ENCODE peak calls at places on chromosome 9, in four cellular contexts. P is ELF-1, C is GM23248, Z is cardiac muscle cell. S is an unnamed sample.

GRCh38 chr9:99419099-99419498 is 197.0 kb downstream of the SEC61B start:
- DNase-seq in Z (peak), C (no peak), P (no peak), S (no peak)

GRCh38 chr9:32725066-32725860 is 58.1 kb upstream of the TMEM215 start:
- DNase-seq in P (no peak), Z (peak), C (peak), S (no peak)

GRCh38 chr9:107760469-107761242 is 271.1 kb upstream of the KLF4 start:
- DNase-seq in P (no peak), Z (no peak), C (no peak), S (no peak)

GRCh38 chr9:92189782-92190535 is 74.7 kb upstream of the SPTLC1 start:
- DNase-seq in P (peak), C (no peak), Z (no peak), S (no peak)

GRCh38 chr9:98770717-98771116 is 25.6 kb downstream of the ANKS6 start:
- DNase-seq in P (no peak), Z (no peak), C (no peak), S (no peak)

GRCh38 chr9:114507726-114508125 is 2.5 kb upstream of the WHRN start:
- DNase-seq in Z (peak), P (peak), C (peak), S (peak)

GRCh38 chr9:88949425-88949824 is 41.8 kb upstream of the S1PR3 start:
- DNase-seq in Z (peak), P (peak), C (peak), S (no peak)

GRCh38 chr9:78566948-78567675 is 270.2 kb downstream of the PSAT1 start:
- DNase-seq in C (peak), Z (peak), P (peak), S (peak)

GRCh38 chr9:113463418-113464285 is at the start of gene RGS3:
- DNase-seq in C (no peak), P (peak), Z (no peak), S (no peak)

GRCh38 chr9:120985759-120986353 is 59.3 kb upstream of the TRAF1 start:
- DNase-seq in C (peak), P (peak), Z (peak), S (peak)

GRCh38 chr9:27395484-27395921 is 98.6 kb upstream of the EQTN start:
- DNase-seq in C (peak), Z (no peak), P (peak), S (no peak)

GRCh38 chr9:114718801-114719221 is 36.8 kb upstream of the TEX48 start:
- DNase-seq in C (no peak), P (no peak), Z (no peak), S (no peak)

S was measured in AG20443.